ENCODE peak calls at places on chromosome 4, in ten cellular contexts. L is AG09309; G is SJSA1; R is left ventricle myocardium inferior; Z is CD8-positive, alpha-beta T cell; K is psoas muscle; X is GM12865; T is OCI-LY7; O is CD4-positive, CD25-positive, alpha-beta regulatory T cell; B is tibial artery. N is an unnamed sample.

GRCh38 chr4:33088713-33089112 is 2368.5 kb downstream of the PCDH7 start:
- DNase-seq in B (no peak), O (no peak), K (no peak), R (no peak), G (no peak), Z (no peak), T (no peak), X (no peak), L (no peak), N (no peak)

GRCh38 chr4:5478116-5478515 is 230.2 kb downstream of the EVC2 start:
- DNase-seq in G (no peak), O (no peak), X (no peak), R (no peak), T (no peak), B (no peak), K (no peak), L (no peak), Z (no peak), N (no peak)

GRCh38 chr4:5615496-5616075 is 92.8 kb downstream of the EVC2 start:
- DNase-seq in R (no peak), G (no peak), B (no peak), L (no peak), K (no peak), X (no peak), Z (no peak), O (no peak), T (no peak), N (no peak)

GRCh38 chr4:127162741-127163140 is 470.0 kb upstream of the INTU start:
- DNase-seq in Z (no peak), K (no peak), G (no peak), X (no peak), L (peak; percentile 80), T (no peak), B (no peak), R (no peak), O (no peak), N (peak; percentile 91)

GRCh38 chr4:1871471-1872021 is 353 bp downstream of the NSD2 start:
- DNase-seq in Z (no peak), T (peak; percentile 50), R (no peak), X (no peak), B (no peak), O (no peak), K (peak; percentile 66), G (no peak), L (no peak), N (no peak)

GRCh38 chr4:174592256-174592984 is 70.1 kb upstream of the HPGD start:
- DNase-seq in X (no peak), O (no peak), K (no peak), G (no peak), Z (no peak), B (no peak), R (no peak), L (no peak), T (no peak), N (no peak)

GRCh38 chr4:185033072-185033471 is 14.8 kb downstream of the HELT start:
- DNase-seq in O (no peak), T (no peak), G (no peak), Z (no peak), L (no peak), X (no peak), K (no peak), R (no peak), B (no peak), N (no peak)

GRCh38 chr4:123599920-123600394 is 203.4 kb downstream of the SPRY1 start:
- DNase-seq in L (no peak), B (peak; percentile 56), Z (peak; percentile 50), T (peak; percentile 84), R (peak; percentile 73), G (peak; percentile 74), O (no peak), X (peak; percentile 90), K (peak; percentile 76), N (peak; percentile 39)

GRCh38 chr4:72970756-72971155 is 98.8 kb downstream of the COX18 start:
- DNase-seq in Z (no peak), R (no peak), G (no peak), T (no peak), B (no peak), K (no peak), L (no peak), O (no peak), X (no peak), N (peak; percentile 12)

GRCh38 chr4:72969957-72970356 is 99.6 kb downstream of the COX18 start:
- DNase-seq in L (no peak), K (no peak), G (no peak), R (no peak), Z (no peak), O (no peak), T (no peak), B (peak; percentile 23), X (no peak), N (peak; percentile 25)

GRCh38 chr4:72974694-72975487 is 94.6 kb downstream of the COX18 start:
- DNase-seq in G (peak; percentile 63), K (no peak), L (no peak), X (no peak), B (no peak), Z (no peak), T (no peak), O (no peak), R (no peak), N (no peak)

GRCh38 chr4:72975488-72975784 is 94.1 kb downstream of the COX18 start:
- DNase-seq in L (no peak), T (no peak), B (no peak), Z (no peak), X (no peak), O (no peak), G (no peak), K (no peak), R (no peak), N (peak; percentile 24)

GRCh38 chr4:72971572-72971971 is 97.9 kb downstream of the COX18 start:
- DNase-seq in X (no peak), B (no peak), O (no peak), G (peak; percentile 81), Z (no peak), L (peak; percentile 80), T (no peak), K (no peak), R (no peak), N (peak; percentile 73)
- H3K4me3 ChIP-seq in X (no peak overlapping the region), B (no peak overlapping the region), O (no peak overlapping the region), G (no peak overlapping the region), Z (no peak overlapping the region), L (no peak overlapping the region), T (no peak overlapping the region), K (no peak overlapping the region), R (no peak overlapping the region), N (no peak overlapping the region)

DNA sequence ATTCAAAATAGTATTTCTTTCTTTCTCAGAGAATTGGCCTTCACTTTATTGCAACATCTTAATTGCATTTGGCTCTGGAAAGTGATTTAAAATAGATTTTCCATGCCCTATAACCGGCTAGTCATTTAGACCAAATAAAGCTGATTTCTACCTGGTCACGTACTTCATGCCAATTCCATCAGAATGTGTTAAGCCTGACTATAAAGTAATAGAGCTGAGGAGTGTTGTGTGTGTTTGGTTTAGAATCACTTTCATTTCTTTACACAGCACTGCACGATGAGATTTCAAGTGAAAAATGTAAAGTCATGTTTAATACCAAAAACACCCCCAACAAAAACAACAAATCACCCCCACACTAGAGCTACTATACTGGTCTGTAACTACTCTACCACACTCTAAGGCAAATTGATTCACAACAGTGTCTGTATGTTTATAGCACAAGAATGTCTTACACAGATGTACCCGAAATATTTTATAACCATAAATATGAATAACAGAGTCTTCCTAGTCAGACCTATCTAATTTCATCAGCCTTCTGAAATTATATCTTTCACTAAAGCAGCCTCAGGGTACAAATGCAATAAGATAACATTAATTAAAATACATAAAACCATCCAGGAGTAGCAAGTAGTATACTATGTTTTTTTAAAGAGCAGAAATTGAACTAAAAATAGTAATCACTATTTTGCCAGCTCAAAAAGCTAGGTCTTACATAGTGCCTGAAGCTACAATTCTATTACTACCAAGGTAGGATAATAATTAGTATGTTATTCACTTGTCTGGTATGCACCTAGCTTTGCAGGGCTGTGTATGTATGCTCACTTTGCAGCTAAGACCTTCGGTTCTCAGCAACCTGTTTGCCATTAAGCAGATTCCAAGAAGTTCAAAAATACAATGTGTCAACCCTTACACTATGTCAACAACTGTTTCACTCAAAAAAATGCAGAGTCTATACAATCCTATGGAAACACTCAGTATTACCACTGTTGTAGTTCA is 28.4 kb downstream of the APBB2 start:
- DNase-seq in L (no peak), T (no peak), B (no peak), Z (no peak), K (no peak), G (no peak), R (no peak), O (no peak), X (no peak), N (no peak)
- H3K4me3 ChIP-seq in L (no peak overlapping the region), T (no peak overlapping the region), B (no peak overlapping the region), Z (no peak overlapping the region), K (peak overlapping the region; percentile 3), G (no peak overlapping the region), R (no peak overlapping the region), O (no peak overlapping the region), X (peak overlapping the region; percentile 48), N (no peak overlapping the region)

GRCh38 chr4:143699331-143700059 is 980 bp downstream of the FREM3 start:
- DNase-seq in O (no peak), X (no peak), K (peak; percentile 25), G (no peak), B (no peak), L (no peak), Z (no peak), T (no peak), R (no peak), N (no peak)

GRCh38 chr4:143701365-143701764 is 890 bp upstream of the FREM3 start:
- DNase-seq in X (peak; percentile 10), O (peak; percentile 20), Z (no peak), B (no peak), L (no peak), R (no peak), G (no peak), T (no peak), K (no peak), N (no peak)

GRCh38 chr4:143700420-143701352 is at the start of gene FREM3:
- DNase-seq in L (no peak), B (no peak), R (no peak), X (peak; percentile 6), T (no peak), Z (no peak), G (no peak), O (peak; percentile 10), K (peak; percentile 56), N (no peak)

DNA sequence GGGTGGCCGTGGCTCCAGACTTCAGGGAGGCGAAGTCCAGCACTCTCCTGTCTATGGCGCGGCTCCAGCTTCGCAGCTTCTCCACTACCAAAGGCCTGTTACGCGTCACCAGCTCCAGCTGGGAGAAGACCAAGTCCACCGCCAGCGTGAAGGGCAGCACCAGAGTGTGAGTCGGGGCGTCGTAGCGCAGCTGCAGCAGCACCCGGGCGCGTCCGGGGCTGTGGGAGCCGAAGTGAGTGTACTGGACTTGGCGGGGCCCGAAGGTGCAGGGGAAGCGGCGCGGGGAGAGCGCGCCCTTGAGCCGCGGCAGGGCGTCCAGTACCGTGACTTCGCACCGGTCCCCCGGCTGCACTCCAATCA is 435 bp downstream of the FREM3 start:
- DNase-seq in O (peak; percentile 1), B (no peak), K (peak; percentile 59), Z (no peak), R (no peak), X (no peak), L (no peak), G (no peak), T (no peak), N (no peak)
- H3K4me3 ChIP-seq in O (no peak overlapping the region), B (peak overlapping the region; percentile 54), K (peak overlapping the region; percentile 59), Z (peak overlapping the region; percentile 11), R (peak overlapping the region; percentile 66), X (no peak overlapping the region), L (no peak overlapping the region), G (no peak overlapping the region), T (no peak overlapping the region), N (peak overlapping the region; percentile 2)

DNA sequence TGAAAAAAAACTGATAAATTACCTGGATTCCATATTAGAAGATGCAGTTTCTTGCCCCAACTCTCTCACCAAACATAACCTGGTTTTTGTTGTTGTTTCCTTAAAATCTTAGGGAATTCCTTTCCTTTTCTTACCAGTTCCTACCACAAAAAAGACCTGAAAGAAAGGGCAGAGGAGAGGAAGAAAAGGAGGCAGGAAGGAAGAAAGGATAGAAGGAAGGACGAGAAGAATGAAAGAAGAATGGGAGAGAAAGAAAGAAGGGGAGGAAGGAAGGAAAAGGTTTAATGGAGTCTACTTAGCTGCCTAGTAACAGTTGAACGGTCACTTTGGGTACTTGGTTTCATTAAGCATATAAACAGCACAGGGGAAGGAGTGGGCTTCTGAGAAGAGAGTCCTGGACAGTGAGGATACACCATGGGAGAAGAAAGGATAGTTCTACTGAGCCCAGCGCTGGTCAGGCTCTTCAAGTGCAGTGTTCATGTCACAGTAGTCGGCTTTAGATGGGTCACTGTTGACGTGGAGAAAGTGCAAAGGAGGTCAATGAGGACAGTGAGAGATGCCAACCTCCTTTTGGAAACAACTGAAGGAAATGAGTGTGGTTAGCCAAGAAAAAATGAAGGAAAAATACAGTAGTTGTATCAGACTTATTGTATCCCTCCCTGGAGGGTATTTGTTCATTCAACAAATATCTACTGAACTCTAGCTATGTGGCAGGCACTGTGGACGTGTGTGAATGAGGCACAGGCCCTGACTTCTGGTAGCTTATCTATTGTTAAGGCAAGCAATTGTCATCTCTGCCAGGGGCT is 1.1 kb upstream of the CHIC2 start:
- DNase-seq in K (no peak), G (peak; percentile 72), B (no peak), L (no peak), Z (no peak), X (no peak), O (no peak), R (no peak), T (peak; percentile 35), N (no peak)
- H3K4me3 ChIP-seq in K (peak overlapping the region; percentile 97), G (peak overlapping the region; percentile 96), B (peak overlapping the region; percentile 93), L (no peak overlapping the region), Z (peak overlapping the region; percentile 57), X (no peak overlapping the region), O (peak overlapping the region; percentile 92), R (peak overlapping the region; percentile 99), T (peak overlapping the region; percentile 98), N (no peak overlapping the region)

N was measured in skeletal muscle cell.